ENCODE peak calls at places on chromosome 22, in ten cellular contexts. D, I, N, L, O, V, J, C, Y and U are unnamed samples.

GRCh38 chr22:45889539-45890350 is 87.2 kb downstream of the WNT7B start:
- DNase-seq in D (no peak), I (no peak), N (no peak), L (no peak), O (no peak), V (no peak), J (no peak), C (no peak), Y (no peak), U (no peak)

GRCh38 chr22:41022470-41023298 is 69.7 kb upstream of the EP300 start:
- DNase-seq in D (peak), I (peak), N (peak), L (peak), O (peak), V (peak), J (peak), C (peak), Y (no peak), U (peak)

GRCh38 chr22:24326266-24326665 is 55.6 kb downstream of the SPECC1L start:
- DNase-seq in D (no peak), I (no peak), N (no peak), L (no peak), O (no peak), V (no peak), J (peak), C (no peak), Y (no peak), U (no peak)

GRCh38 chr22:37128555-37129281 is 19.2 kb upstream of the TMPRSS6 start:
- DNase-seq in D (no peak), I (no peak), N (no peak), L (no peak), O (no peak), V (no peak), J (no peak), C (no peak), Y (no peak), U (no peak)

GRCh38 chr22:20637740-20638139 is 130.3 kb downstream of the MED15 start:
- DNase-seq in D (no peak), I (no peak), N (no peak), L (no peak), O (no peak), V (no peak), J (no peak), C (no peak), Y (no peak), U (no peak)

GRCh38 chr22:21951931-21952465 is 650 bp downstream of the PPM1F start:
- DNase-seq in D (no peak), I (no peak), N (peak), L (peak), O (peak), V (no peak), J (peak), C (no peak), Y (no peak), U (peak)

GRCh38 chr22:17401728-17402127 is 32.5 kb downstream of the CECR2 start:
- DNase-seq in D (no peak), I (no peak), N (no peak), L (no peak), O (no peak), V (no peak), J (no peak), C (no peak), Y (no peak), U (no peak)

GRCh38 chr22:50464451-50464850 is 10.4 kb downstream of the SBF1 start:
- DNase-seq in D (no peak), I (no peak), N (no peak), L (no peak), O (no peak), V (no peak), J (no peak), C (no peak), Y (no peak), U (no peak)

GRCh38 chr22:44347098-44347497 is 34.3 kb upstream of the SHISAL1 start:
- DNase-seq in D (no peak), I (no peak), N (no peak), L (no peak), O (peak), V (no peak), J (no peak), C (no peak), Y (no peak), U (no peak)

GRCh38 chr22:38415561-38416321 is 39.3 kb downstream of the KCNJ4 start:
- DNase-seq in D (no peak), I (no peak), N (peak), L (no peak), O (no peak), V (no peak), J (peak), C (no peak), Y (no peak), U (no peak)

GRCh38 chr22:34804588-34804987 is 261.4 kb upstream of the ISX start:
- DNase-seq in D (no peak), I (no peak), N (peak), L (peak), O (no peak), V (no peak), J (peak), C (no peak), Y (no peak), U (no peak)

GRCh38 chr22:33519140-33519973 is 400.9 kb downstream of the LARGE1 start:
- DNase-seq in D (no peak), I (no peak), N (peak), L (peak), O (peak), V (peak), J (peak), C (no peak), Y (no peak), U (no peak)

GRCh38 chr22:44797181-44797720 is 44.9 kb downstream of the ARHGAP8 start:
- DNase-seq in D (no peak), I (no peak), N (no peak), L (no peak), O (no peak), V (no peak), J (peak), C (no peak), Y (no peak), U (no peak)